ENCODE peak calls at places on chromosomes 16 and 17, in eight cellular contexts. N is AG04449, H is OCI-LY7, L is mucosa of gallbladder, I is retina, J is NCI-H2081, F is KBM-7, W is transverse colon. D is an unnamed sample.

GRCh38 chr16:12833939-12834338 is 30.3 kb upstream of the CPPED1 start:
- DNase-seq in L (no peak), N (no peak), H (no peak), W (no peak), I (peak), F (no peak), J (no peak), D (no peak)

GRCh38 chr16:27746076-27746855 is 196.3 kb downstream of the KATNIP start:
- DNase-seq in W (no peak), N (no peak), H (no peak), I (no peak), L (no peak), J (no peak), F (no peak), D (no peak)

GRCh38 chr16:10181196-10182162 is 749 bp downstream of the GRIN2A start:
- DNase-seq in W (peak), N (no peak), L (peak), J (no peak), F (peak), I (peak), H (no peak), D (peak)

GRCh38 chr16:85452364-85453178 is 160.6 kb upstream of the GSE1 start:
- DNase-seq in F (no peak), H (no peak), I (no peak), N (no peak), W (no peak), J (no peak), L (no peak), D (no peak)

GRCh38 chr17:57366558-57367351 is 110.4 kb downstream of the MSI2 start:
- DNase-seq in I (no peak), F (no peak), L (peak), W (no peak), N (no peak), H (peak), J (peak), D (peak)

GRCh38 chr16:85403693-85404092 is 209.4 kb upstream of the GSE1 start:
- DNase-seq in L (no peak), I (peak), W (no peak), J (no peak), F (no peak), N (no peak), H (no peak), D (no peak)

GRCh38 chr17:42679492-42680330 is 1.9 kb downstream of the CCR10 start:
- DNase-seq in I (peak), N (no peak), F (peak), J (peak), L (peak), W (peak), H (peak), D (peak)

GRCh38 chr16:74500907-74501306 is 79.6 kb upstream of the CLEC18B start:
- DNase-seq in L (no peak), I (no peak), H (no peak), W (no peak), J (no peak), F (no peak), N (no peak), D (no peak)

GRCh38 chr17:77027271-77027670 is 113.5 kb upstream of the SEC14L1 start:
- DNase-seq in N (no peak), I (no peak), F (peak), H (no peak), L (no peak), W (no peak), J (no peak), D (no peak)

GRCh38 chr16:68310441-68311315 is at the start of the genes PRMT7 and SLC7A6OS:
- DNase-seq in H (peak), N (no peak), L (peak), J (peak), W (peak), F (peak), I (peak), D (peak)

GRCh38 chr17:50642722-50643656 is 8.3 kb downstream of the ABCC3 start:
- DNase-seq in L (no peak), F (no peak), J (no peak), W (no peak), N (no peak), H (no peak), I (no peak), D (peak)

GRCh38 chr17:40443988-40444899 is 994 bp downstream of the IGFBP4 start:
- DNase-seq in J (no peak), H (no peak), W (peak), N (no peak), L (no peak), I (peak), F (no peak), D (no peak)

GRCh38 chr17:56798916-56799315 is 34.8 kb downstream of the C17orf67 start:
- DNase-seq in F (peak), H (no peak), I (no peak), J (no peak), N (no peak), L (no peak), W (no peak), D (no peak)

GRCh38 chr17:62995377-62995885 is 29.4 kb downstream of the TANC2 start:
- DNase-seq in W (peak), J (peak), L (no peak), F (peak), I (no peak), N (no peak), H (peak), D (no peak)

GRCh38 chr17:76868669-76869208 is 535 bp downstream of the MGAT5B start:
- DNase-seq in W (no peak), H (no peak), N (no peak), L (no peak), J (peak), I (no peak), F (no peak), D (no peak)

GRCh38 chr16:4203748-4204147 is 38.1 kb downstream of the SRL start:
- DNase-seq in J (no peak), H (no peak), F (no peak), N (no peak), W (no peak), I (no peak), L (no peak), D (no peak)

GRCh38 chr16:71421911-71422310 is 19.9 kb downstream of the TLE7 start:
- DNase-seq in F (peak), I (no peak), J (no peak), N (no peak), L (no peak), W (peak), H (peak), D (peak)

GRCh38 chr16:2289282-2289681 is 21.4 kb upstream of the RNPS1 start:
- DNase-seq in H (no peak), L (no peak), N (no peak), I (no peak), F (no peak), J (no peak), W (no peak), D (no peak)

GRCh38 chr17:14302421-14303099 is 1.7 kb downstream of the HS3ST3B1 start:
- DNase-seq in H (peak), W (peak), F (peak), I (peak), L (peak), J (peak), N (no peak), D (peak)

GRCh38 chr16:86498155-86498651 is 12.1 kb upstream of the FOXF1 start:
- DNase-seq in J (no peak), W (no peak), N (no peak), H (no peak), I (peak), F (no peak), L (no peak), D (no peak)

GRCh38 chr16:289395-289997 is 6.5 kb downstream of the PDIA2 start:
- DNase-seq in H (no peak), I (no peak), L (no peak), J (no peak), W (no peak), N (no peak), F (no peak), D (no peak)

GRCh38 chr17:4588862-4589625 is 4.7 kb downstream of the SMTNL2 start:
- DNase-seq in F (no peak), I (no peak), L (no peak), J (no peak), N (no peak), W (no peak), H (no peak), D (no peak)

GRCh38 chr17:38742431-38743308 is 5.5 kb downstream of the PCGF2 start:
- DNase-seq in L (peak), J (peak), H (peak), F (no peak), W (peak), N (no peak), I (peak), D (peak)

GRCh38 chr16:88804552-88805339 is 1.2 kb downstream of the CDT1 start:
- DNase-seq in W (no peak), N (no peak), I (no peak), H (peak), F (no peak), L (no peak), J (peak), D (no peak)

GRCh38 chr16:12531937-12532336 is 271.8 kb downstream of the CPPED1 start:
- DNase-seq in F (no peak), I (no peak), L (no peak), N (no peak), J (no peak), W (no peak), H (no peak), D (no peak)

GRCh38 chr16:16166085-16166484 is 57.2 kb downstream of the ABCC6 start:
- DNase-seq in I (no peak), N (no peak), J (no peak), L (no peak), H (no peak), F (no peak), W (no peak), D (no peak)

GRCh38 chr17:13140750-13141149 is 122.9 kb upstream of the ELAC2 start:
- DNase-seq in F (no peak), N (no peak), W (no peak), I (no peak), H (no peak), J (no peak), L (no peak), D (no peak)

GRCh38 chr16:63324306-63324705 is 1288.1 kb upstream of the CDH8 start:
- DNase-seq in H (no peak), N (no peak), L (no peak), F (no peak), I (no peak), J (no peak), W (no peak), D (no peak)

GRCh38 chr16:81590714-81591537 is 146.3 kb downstream of the CMIP start:
- DNase-seq in W (no peak), J (no peak), L (no peak), H (peak), I (no peak), N (no peak), F (no peak), D (no peak)

GRCh38 chr17:48187867-48188608 is 80.5 kb downstream of the SNX11 start:
- DNase-seq in F (no peak), J (no peak), H (no peak), I (no peak), L (no peak), W (no peak), N (no peak), D (no peak)

GRCh38 chr17:82236142-82236971 is 7.5 kb downstream of the SLC16A3 start:
- DNase-seq in L (peak), J (peak), F (peak), I (peak), H (peak), W (peak), N (no peak), D (peak)